ENCODE peak calls at places on chromosomes 12 and 14, in six cellular contexts. B is Caco-2, Y is bronchial epithelial cell, N is breast epithelium, I is IMR-90, M is AG10803. Z is an unnamed sample.

GRCh38 chr14:93481758-93482157 is 51.0 kb downstream of the UNC79 start:
- DNase-seq in B (no peak), Y (no peak), N (no peak), I (no peak), M (no peak), Z (no peak)

GRCh38 chr12:27331299-27331926 is 1.2 kb upstream of the BMAL2 start:
- DNase-seq in B (no peak), Y (peak; percentile 100), N (no peak), I (peak; percentile 98), M (peak; percentile 89), Z (peak; percentile 43)

GRCh38 chr12:65313704-65314317 is 35.3 kb downstream of the MSRB3 start:
- DNase-seq in B (no peak), Y (peak; percentile 53), N (no peak), I (peak; percentile 47), M (peak; percentile 26), Z (no peak)

GRCh38 chr14:102479777-102480176 is 29.8 kb downstream of the ANKRD9 start:
- DNase-seq in B (no peak), Y (no peak), N (no peak), I (no peak), M (no peak), Z (no peak)

GRCh38 chr14:92495041-92495440 is 18.5 kb upstream of the RIN3 start:
- DNase-seq in B (no peak), Y (peak; percentile 48), N (no peak), I (peak; percentile 81), M (peak; percentile 47), Z (no peak)

GRCh38 chr12:101642115-101643067 is 47.6 kb downstream of the MYBPC1 start:
- DNase-seq in B (no peak), Y (peak; percentile 19), N (no peak), I (no peak), M (no peak), Z (no peak)

GRCh38 chr14:95531473-95531872 is 3.4 kb upstream of the GLRX5 start:
- DNase-seq in B (no peak), Y (peak; percentile 95), N (no peak), I (peak; percentile 95), M (peak; percentile 80), Z (no peak)

GRCh38 chr12:112906712-112907414 is at the start of gene OAS1:
- DNase-seq in B (peak; percentile 71), Y (peak; percentile 52), N (no peak), I (peak; percentile 22), M (peak; percentile 17), Z (peak; percentile 48)

GRCh38 chr14:99677231-99677891 is 6.7 kb upstream of the CYP46A1 start:
- DNase-seq in B (no peak), Y (no peak), N (no peak), I (no peak), M (peak; percentile 13), Z (no peak)

GRCh38 chr14:91754185-91754584 is 22.3 kb upstream of the CATSPERB start:
- DNase-seq in B (no peak), Y (no peak), N (no peak), I (no peak), M (no peak), Z (no peak)

GRCh38 chr12:59173696-59174095 is 253.4 kb upstream of the LRIG3 start:
- DNase-seq in B (no peak), Y (no peak), N (no peak), I (peak; percentile 8), M (peak; percentile 6), Z (no peak)

GRCh38 chr12:1848741-1849140 is 28.4 kb downstream of the LRTM2 start:
- DNase-seq in B (peak; percentile 14), Y (no peak), N (peak; percentile 33), I (no peak), M (no peak), Z (no peak)

GRCh38 chr14:64682173-64682710 is 22.0 kb upstream of the PLEKHG3 start:
- DNase-seq in B (no peak), Y (peak; percentile 93), N (no peak), I (peak; percentile 38), M (peak; percentile 84), Z (no peak)

GRCh38 chr12:84507914-84508313 is 404.7 kb downstream of the SLC6A15 start:
- DNase-seq in B (no peak), Y (no peak), N (no peak), I (no peak), M (peak; percentile 61), Z (no peak)

GRCh38 chr14:83556746-83557460 is 1973.0 kb upstream of the FLRT2 start:
- DNase-seq in B (no peak), Y (peak; percentile 18), N (no peak), I (peak; percentile 91), M (no peak), Z (no peak)

DNA sequence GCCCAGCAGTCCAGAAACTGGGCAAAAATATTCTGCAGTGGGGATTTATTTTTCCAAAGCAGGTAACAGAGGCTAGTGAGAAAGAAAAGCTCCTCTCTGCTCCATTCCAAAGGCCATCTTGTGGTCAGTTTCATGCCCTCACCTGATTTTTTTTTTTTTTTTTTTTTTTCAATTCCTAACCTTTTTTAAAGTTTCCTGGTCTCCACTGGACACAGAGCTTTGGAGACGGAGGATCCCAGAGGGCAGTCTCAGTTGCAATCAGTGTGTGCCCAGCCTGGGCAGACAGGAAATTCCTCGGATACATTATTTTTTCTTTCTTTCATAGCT is 178.7 kb upstream of the BCL2L14 start:
- DNase-seq in B (no peak), Y (no peak), N (no peak), I (no peak), M (no peak), Z (no peak)
- TF ChIP-seq CTCF in B (peak; percentile 49), Y (peak; percentile 12), N (peak; percentile 23), I (no peak), M (peak; percentile 26), Z (no peak)

DNA sequence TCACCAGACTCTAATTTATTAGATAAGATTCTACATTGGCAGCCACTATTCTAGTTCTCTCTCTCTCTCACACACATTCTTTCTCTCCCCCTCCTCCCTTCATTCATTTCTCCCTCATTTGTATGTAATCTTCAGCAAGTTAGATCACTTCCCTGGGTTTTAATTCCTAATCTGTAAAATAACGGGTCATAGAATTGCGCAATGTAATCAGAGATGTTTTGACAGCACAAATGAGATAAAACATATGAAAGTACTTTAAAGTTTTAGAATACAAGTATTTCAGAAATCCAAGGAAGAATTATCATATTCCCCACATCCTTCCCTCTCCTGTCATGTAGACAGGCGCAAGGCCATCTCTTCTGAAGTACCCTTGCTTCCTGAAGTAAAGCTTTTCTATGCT is 21.7 kb downstream of the STYK1 start:
- DNase-seq in B (no peak), Y (no peak), N (no peak), I (no peak), M (no peak), Z (no peak)
- H3K4me3 ChIP-seq in B (no peak overlapping the region), Y (no peak overlapping the region), N (no peak overlapping the region), I (no peak overlapping the region), M (no peak overlapping the region), Z (no peak overlapping the region)

GRCh38 chr12:57012600-57013465 is 3.5 kb downstream of the TAC3 start:
- DNase-seq in B (no peak), Y (no peak), N (no peak), I (no peak), M (no peak), Z (peak; percentile 23)
- TF ChIP-seq CTCF in B (no peak), Y (no peak), N (no peak), I (no peak), M (peak; percentile 7), Z (peak; percentile 20)

GRCh38 chr14:103627073-103628025 is 1.7 kb upstream of the KLC1 start:
- DNase-seq in B (no peak), Y (no peak), N (no peak), I (no peak), M (no peak), Z (no peak)
- H3K4me3 ChIP-seq in B (no peak overlapping the region), Y (no peak overlapping the region), N (no peak overlapping the region), I (no peak overlapping the region), M (no peak overlapping the region), Z (no peak overlapping the region)

DNA sequence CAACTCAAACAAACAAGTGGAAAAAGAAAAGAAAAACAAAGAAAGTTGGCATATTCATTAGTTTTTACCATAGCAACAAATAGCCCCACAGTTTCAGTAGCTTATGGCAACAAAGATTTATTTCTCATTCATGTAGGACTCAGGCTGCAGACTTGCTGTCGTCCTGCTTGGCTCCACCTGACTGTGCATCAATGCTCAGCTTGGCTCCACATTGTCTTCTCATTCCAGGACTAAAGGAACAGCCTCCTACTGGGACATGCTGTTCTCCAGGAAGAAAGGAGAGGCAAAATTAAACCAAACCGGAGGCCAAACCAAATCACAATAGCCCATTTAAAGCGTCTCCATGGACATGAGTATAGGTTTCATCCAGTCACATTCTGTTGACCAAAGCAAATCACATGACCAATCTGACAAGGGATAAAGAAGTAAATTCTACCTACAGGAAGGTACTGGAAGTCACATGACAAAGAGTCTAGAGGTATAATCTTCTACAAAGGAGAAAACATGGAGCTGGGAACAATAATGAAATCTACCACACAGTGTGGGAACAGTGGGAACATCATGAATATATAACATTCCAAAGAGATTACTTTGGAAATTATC is 222.5 kb downstream of the PIK3C2G start:
- DNase-seq in B (no peak), Y (no peak), N (no peak), I (no peak), M (no peak), Z (no peak)
- TF ChIP-seq CTCF in B (no peak), Y (no peak), N (no peak), I (no peak), M (no peak), Z (no peak)

GRCh38 chr14:32654106-32654505 is 284.6 kb upstream of the NPAS3 start:
- DNase-seq in B (no peak), Y (no peak), N (no peak), I (no peak), M (peak; percentile 13), Z (no peak)
- H3K4me3 ChIP-seq in B (no peak overlapping the region), Y (no peak overlapping the region), N (no peak overlapping the region), I (no peak overlapping the region), M (no peak overlapping the region), Z (no peak overlapping the region)

GRCh38 chr14:69879175-69880047 is at the start of gene SMOC1:
- DNase-seq in B (no peak), Y (peak; percentile 55), N (no peak), I (peak; percentile 79), M (no peak), Z (peak; percentile 57)

GRCh38 chr14:69876221-69876847 is 2.9 kb upstream of the SMOC1 start:
- DNase-seq in B (no peak), Y (no peak), N (no peak), I (no peak), M (peak; percentile 24), Z (no peak)

GRCh38 chr14:69878251-69878650 is 965 bp upstream of the SMOC1 start:
- DNase-seq in B (no peak), Y (no peak), N (no peak), I (no peak), M (no peak), Z (no peak)

GRCh38 chr14:69876848-69877306 is 2.3 kb upstream of the SMOC1 start:
- DNase-seq in B (no peak), Y (no peak), N (no peak), I (no peak), M (no peak), Z (no peak)

GRCh38 chr14:69877492-69877891 is 1.7 kb upstream of the SMOC1 start:
- DNase-seq in B (no peak), Y (peak; percentile 58), N (no peak), I (peak; percentile 74), M (no peak), Z (no peak)
- TF ChIP-seq CTCF in B (peak; percentile 23), Y (peak; percentile 65), N (no peak), I (peak; percentile 56), M (peak; percentile 36), Z (peak; percentile 55)